ENCODE peak calls at places on chromosomes 4 and X, in nine cellular contexts. P is pulmonary artery endothelial cell; M is AG09309; A is posterior vena cava; O is activated gamma-delta T cell treated with anti-CD3 and anti-CD28 coated beads, Interleukin-2, amount 50 U/mL, for 16 hours; V is ecto neural progenitor cell; S is stimulated activated CD4-positive, alpha-beta T cell treated with anti-CD3 and anti-CD28 coated beads, Interleukin-4, amount 100 ng/mL, for 1 hour; Z is activated T-cell treated with anti-CD3 and anti-CD28 coated beads for 1 hour; R is activated CD4-positive, alpha-beta T cell treated with anti-CD3 and anti-CD28 coated beads for 48 hours. Q is an unnamed sample.

GRCh38 chrX:28920554-28920953 is 333.3 kb downstream of the IL1RAPL1 start:
- DNase-seq in R (no peak), S (no peak), A (no peak), V (no peak), M (no peak), O (no peak), P (no peak), Z (no peak), Q (no peak)

GRCh38 chr4:158519226-158519625 is 2.5 kb upstream of the RXFP1 start:
- DNase-seq in V (no peak), S (no peak), R (no peak), A (no peak), Z (no peak), P (no peak), O (no peak), M (no peak), Q (no peak)

GRCh38 chrX:41677661-41678060 is 11.1 kb upstream of the GPR34 start:
- DNase-seq in Z (no peak), A (no peak), M (no peak), S (no peak), R (no peak), P (no peak), O (no peak), V (no peak), Q (no peak)

GRCh38 chr4:100174985-100175383 is 15.3 kb downstream of the DDIT4L start:
- DNase-seq in M (no peak), P (no peak), Z (no peak), A (no peak), S (no peak), R (no peak), V (no peak), O (no peak), Q (no peak)

GRCh38 chr4:84531689-84532088 is 32.6 kb upstream of the NKX6-1 start:
- DNase-seq in V (no peak), Z (no peak), A (no peak), S (no peak), P (no peak), O (no peak), M (no peak), R (no peak), Q (no peak)

GRCh38 chr4:138835833-138836521 is 179.6 kb upstream of the NOCT start:
- DNase-seq in O (no peak), Z (no peak), P (no peak), A (no peak), S (no peak), M (no peak), R (no peak), V (no peak), Q (no peak)

GRCh38 chr4:24477919-24478318 is 106.4 kb downstream of the DHX15 start:
- DNase-seq in S (no peak), Z (no peak), A (peak), V (no peak), P (peak), O (no peak), M (no peak), R (no peak), Q (no peak)

GRCh38 chr4:116015549-116015948 is 902.1 kb upstream of the NDST4 start:
- DNase-seq in S (no peak), P (no peak), M (no peak), V (no peak), A (no peak), O (no peak), Z (no peak), R (no peak), Q (no peak)

GRCh38 chr4:5638976-5639375 is 69.4 kb downstream of the EVC2 start:
- DNase-seq in R (no peak), Z (no peak), M (no peak), S (no peak), V (no peak), O (no peak), P (no peak), A (no peak), Q (no peak)

GRCh38 chr4:95318483-95318882 is 230.3 kb downstream of the UNC5C start:
- DNase-seq in S (no peak), P (no peak), V (no peak), O (no peak), M (no peak), Z (no peak), R (no peak), A (no peak), Q (no peak)

GRCh38 chrX:107448625-107449468 is 605 bp upstream of the FRMPD3 start:
- DNase-seq in M (no peak), A (no peak), S (no peak), O (no peak), R (peak), P (no peak), V (peak), Z (no peak), Q (no peak)

GRCh38 chr4:16082424-16083216 is 1.2 kb downstream of the PROM1 start:
- DNase-seq in A (peak), O (no peak), Z (no peak), S (peak), M (no peak), V (peak), P (no peak), R (peak), Q (no peak)

GRCh38 chrX:2342878-2343277 is 157.9 kb downstream of the DHRSX start:
- DNase-seq in M (no peak), A (no peak), R (no peak), O (no peak), Z (no peak), S (no peak), V (no peak), P (no peak), Q (no peak)

GRCh38 chr4:37799941-37800554 is 26.4 kb upstream of the PGM2 start:
- DNase-seq in Z (no peak), P (no peak), V (no peak), A (no peak), R (no peak), O (no peak), M (no peak), S (no peak), Q (no peak)

GRCh38 chr4:81965911-81966310 is 407.9 kb downstream of the HNRNPD start:
- DNase-seq in O (no peak), S (no peak), P (no peak), V (no peak), M (no peak), Z (no peak), R (no peak), A (no peak), Q (no peak)

Q was measured in activated CD4-positive, alpha-beta memory T cell treated with anti-CD3 and anti-CD28 coated beads for 36 hours.